ENCODE peak calls at places on chromosomes 6 and 20, in six cellular contexts. V is mesendoderm, S is fibroblast of lung, X is GM23248, N is PC-3, B is H9. Y is an unnamed sample.

GRCh38 chr6:52904562-52905279 is 4.8 kb downstream of the GSTA3 start:
- DNase-seq in S (no peak), V (peak; percentile 86), N (peak; percentile 30), X (no peak), B (peak; percentile 66), Y (peak; percentile 76)

GRCh38 chr6:113169484-113169883 is 687.7 kb upstream of the MARCKS start:
- DNase-seq in V (no peak), S (peak; percentile 47), B (no peak), N (peak; percentile 57), X (peak; percentile 47), Y (no peak)

GRCh38 chr6:87820343-87820984 is 118.4 kb upstream of the AKIRIN2 start:
- DNase-seq in S (no peak), X (no peak), N (no peak), B (no peak), V (no peak), Y (no peak)

GRCh38 chr20:47099749-47100515 is 205.3 kb downstream of the EYA2 start:
- DNase-seq in B (no peak), V (no peak), S (peak; percentile 68), X (peak; percentile 56), N (peak; percentile 31), Y (no peak)

GRCh38 chr6:100470721-100471120 is 6.0 kb upstream of the SIM1 start:
- DNase-seq in B (no peak), V (no peak), N (peak; percentile 8), S (no peak), X (peak; percentile 32), Y (peak; percentile 96)

GRCh38 chr20:50574586-50574985 is 64.4 kb downstream of the PTPN1 start:
- DNase-seq in B (no peak), N (no peak), X (no peak), S (no peak), V (no peak), Y (no peak)

GRCh38 chr6:21594427-21595264 is 1.1 kb downstream of the SOX4 start:
- DNase-seq in N (peak; percentile 34), X (peak; percentile 86), V (peak; percentile 68), B (no peak), S (peak; percentile 69), Y (peak; percentile 25)

GRCh38 chr6:20699402-20699801 is 165.1 kb downstream of the CDKAL1 start:
- DNase-seq in X (no peak), N (no peak), B (no peak), V (no peak), S (no peak), Y (no peak)

GRCh38 chr20:50670126-50670862 is 21.0 kb downstream of the RIPOR3 start:
- DNase-seq in V (no peak), X (no peak), N (peak; percentile 98), S (no peak), B (no peak), Y (peak; percentile 84)

GRCh38 chr20:1618479-1618878 is 1.3 kb downstream of the SIRPB1 start:
- DNase-seq in V (no peak), N (peak; percentile 1), X (no peak), B (no peak), S (no peak), Y (peak; percentile 0)

GRCh38 chr6:22008248-22008836 is 288.5 kb downstream of the PRL start:
- DNase-seq in B (no peak), S (no peak), V (no peak), X (peak; percentile 15), N (no peak), Y (no peak)

GRCh38 chr6:126127662-126128061 is 141.3 kb downstream of the TRMT11 start:
- DNase-seq in S (peak; percentile 28), N (peak; percentile 17), B (no peak), X (no peak), V (peak; percentile 25), Y (no peak)

GRCh38 chr6:134909701-134910595 is 40.0 kb downstream of the ALDH8A1 start:
- DNase-seq in N (no peak), V (no peak), X (peak; percentile 25), S (no peak), B (no peak), Y (no peak)

GRCh38 chr6:47083586-47084047 is 41.5 kb upstream of the ADGRF1 start:
- DNase-seq in B (no peak), N (peak; percentile 47), X (peak; percentile 42), S (peak; percentile 97), V (no peak), Y (no peak)

GRCh38 chr6:132261354-132261753 is 139.9 kb downstream of the MOXD1 start:
- DNase-seq in V (no peak), N (no peak), X (no peak), S (peak; percentile 17), B (no peak), Y (no peak)

GRCh38 chr6:150363733-150364132 is 5.1 kb upstream of the IYD start:
- DNase-seq in N (no peak), S (no peak), V (no peak), B (no peak), X (no peak), Y (no peak)

GRCh38 chr6:30312266-30312665 is 14.5 kb upstream of the TRIM39 start:
- DNase-seq in S (no peak), N (peak; percentile 31), B (no peak), V (no peak), X (no peak), Y (no peak)

GRCh38 chr6:126181173-126181741 is 158.7 kb upstream of the CENPW start:
- DNase-seq in B (no peak), V (peak; percentile 86), N (peak; percentile 23), X (no peak), S (no peak), Y (no peak)

GRCh38 chr20:14922503-14923267 is 585.3 kb upstream of the FLRT3 start:
- DNase-seq in N (no peak), S (no peak), B (no peak), X (no peak), V (no peak), Y (no peak)

GRCh38 chr6:53027131-53027718 is 32.1 kb upstream of the GSTA4 start:
- DNase-seq in S (no peak), X (no peak), B (no peak), N (no peak), V (no peak), Y (no peak)

GRCh38 chr6:163600331-163600730 is 185.8 kb downstream of the QKI start:
- DNase-seq in N (no peak), B (no peak), X (no peak), V (no peak), S (no peak), Y (no peak)

GRCh38 chr6:163602851-163603250 is 188.3 kb downstream of the QKI start:
- DNase-seq in X (no peak), B (no peak), S (no peak), V (no peak), N (no peak), Y (no peak)

GRCh38 chr6:163600781-163601180 is 186.3 kb downstream of the QKI start:
- DNase-seq in B (no peak), N (no peak), S (no peak), X (no peak), V (no peak), Y (no peak)

GRCh38 chr6:163599136-163599535 is 184.6 kb downstream of the QKI start:
- DNase-seq in N (no peak), B (no peak), V (no peak), X (no peak), S (no peak), Y (no peak)

GRCh38 chr6:163599684-163600083 is 185.2 kb downstream of the QKI start:
- DNase-seq in B (no peak), X (no peak), S (no peak), V (no peak), N (no peak), Y (no peak)
- H3K4me2 ChIP-seq in B (no peak overlapping the region), X (no peak overlapping the region), S (no peak overlapping the region), V (no peak overlapping the region), N (no peak overlapping the region), Y (no peak overlapping the region)

GRCh38 chr20:62604796-62605195 is 37.5 kb upstream of the SLCO4A1 start:
- DNase-seq in S (no peak), X (no peak), B (no peak), N (no peak), V (no peak), Y (no peak)

GRCh38 chr20:62602550-62602949 is 39.8 kb upstream of the SLCO4A1 start:
- DNase-seq in S (no peak), B (no peak), X (no peak), N (peak; percentile 78), V (no peak), Y (no peak)

GRCh38 chr20:62601172-62601571 is 41.1 kb upstream of the SLCO4A1 start:
- DNase-seq in N (no peak), S (no peak), V (no peak), X (no peak), B (no peak), Y (no peak)

GRCh38 chr20:62603907-62604785 is 38.2 kb upstream of the SLCO4A1 start:
- DNase-seq in V (no peak), B (no peak), N (no peak), X (no peak), S (no peak), Y (no peak)

GRCh38 chr20:62603021-62603906 is 39.0 kb upstream of the SLCO4A1 start:
- DNase-seq in V (no peak), N (peak; percentile 98), X (peak; percentile 51), S (peak; percentile 18), B (no peak), Y (peak; percentile 33)
- H3K4me1 ChIP-seq in V (no peaks in the 10 kb centered on the region), N (peaks cover 75% of the 10 kb centered on the region), X (peaks cover 3% of the 10 kb centered on the region), S (peaks cover 10% of the 10 kb centered on the region), B (no peaks in the 10 kb centered on the region), Y (no peaks in the 10 kb centered on the region)

GRCh38 chr6:157070403-157071107 is 252.8 kb downstream of the TMEM242 start:
- DNase-seq in S (no peak), B (no peak), X (peak; percentile 12), V (no peak), N (no peak), Y (peak; percentile 6)
- H3K79me2 ChIP-seq in S (no peaks in the 10 kb centered on the region), B (no peaks in the 10 kb centered on the region), X (peaks cover 98% of the 10 kb centered on the region), V (peaks cover under 1% of the 10 kb centered on the region), N (no peaks in the 10 kb centered on the region), Y (no peaks in the 10 kb centered on the region)

DNA sequence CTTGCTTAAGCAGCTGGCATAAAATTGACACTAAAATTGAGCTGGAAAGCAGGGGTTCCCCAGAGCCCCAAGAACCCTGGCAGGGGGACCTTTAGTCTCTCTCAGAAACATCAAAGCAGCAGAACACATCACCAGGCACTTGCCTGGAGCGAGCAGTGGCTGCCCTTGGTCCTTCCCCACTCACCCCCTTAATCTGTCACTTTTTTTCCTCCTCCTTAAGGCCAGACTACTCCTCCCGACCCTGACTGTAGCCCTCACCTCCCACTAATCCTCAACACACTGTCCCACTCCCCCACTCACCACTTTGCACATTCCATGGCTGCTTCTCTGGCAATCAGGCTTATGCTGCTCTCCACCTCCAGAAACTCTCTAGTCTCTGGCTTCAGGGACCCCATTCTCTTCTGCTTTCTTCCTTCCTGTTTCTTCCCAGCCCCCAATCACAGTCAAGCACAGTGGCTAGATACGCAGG is 472 bp upstream of the ZKSCAN4 start:
- DNase-seq in S (no peak), V (peak; percentile 29), N (no peak), B (no peak), X (no peak), Y (no peak)
- H3K4me2 ChIP-seq in S (peak overlapping the region; percentile 74), V (no peak overlapping the region), N (peak overlapping the region; percentile 87), B (peak overlapping the region; percentile 69), X (peak overlapping the region; percentile 85), Y (peak overlapping the region; percentile 77)